ENCODE peak calls at places on chromosomes 7 and 10, in ten cellular contexts. G is nephron progenitor cell, E is lower leg skin, K is AG10803, I is upper lobe of right lung, O is bronchial epithelial cell, U is body of pancreas, X is GM23338, D is neural crest cell, L is tibial artery. P is an unnamed sample.
A peak's percentile ranks its signal among the peaks of the same experiment; 100 is the strongest.

GRCh38 chr10:2760736-2761135 is 306.6 kb upstream of the PFKP start:
- DNase-seq in G (no peak), E (no peak), K (no peak), I (no peak), O (no peak), U (no peak), X (no peak), D (no peak), L (no peak), P (no peak)

GRCh38 chr7:72343991-72344390 is 68.1 kb downstream of the CALN1 start:
- DNase-seq in G (no peak), E (no peak), K (no peak), I (no peak), O (no peak), U (no peak), X (peak; percentile 87), D (no peak), L (no peak), P (no peak)

GRCh38 chr7:71535616-71536015 is 403.7 kb downstream of the GALNT17 start:
- DNase-seq in G (no peak), E (no peak), K (no peak), I (no peak), O (no peak), U (no peak), X (no peak), D (no peak), L (no peak), P (no peak)

GRCh38 chr10:22652988-22653431 is 61.4 kb downstream of the PIP4K2A start:
- DNase-seq in G (no peak), E (no peak), K (no peak), I (no peak), O (no peak), U (no peak), X (no peak), D (no peak), L (no peak), P (no peak)

GRCh38 chr7:25696565-25696964 is 455.4 kb upstream of the NFE2L3 start:
- DNase-seq in G (no peak), E (no peak), K (no peak), I (no peak), O (no peak), U (no peak), X (no peak), D (no peak), L (no peak), P (no peak)

GRCh38 chr7:109984726-109985125 is 1106.2 kb upstream of the LRRN3 start:
- DNase-seq in G (no peak), E (no peak), K (no peak), I (no peak), O (peak; percentile 27), U (no peak), X (no peak), D (no peak), L (no peak), P (no peak)

GRCh38 chr7:860149-860548 is 16.2 kb upstream of the GET4 start:
- DNase-seq in G (no peak), E (no peak), K (no peak), I (no peak), O (no peak), U (no peak), X (no peak), D (no peak), L (no peak), P (no peak)

GRCh38 chr7:92667816-92668540 is 77.8 kb upstream of the FAM133B start:
- DNase-seq in G (no peak), E (no peak), K (no peak), I (no peak), O (peak; percentile 62), U (no peak), X (no peak), D (no peak), L (no peak), P (no peak)

GRCh38 chr10:24894309-24894708 is 58.1 kb downstream of the PRTFDC1 start:
- DNase-seq in G (no peak), E (no peak), K (peak; percentile 60), I (no peak), O (no peak), U (no peak), X (no peak), D (no peak), L (no peak), P (no peak)

GRCh38 chr10:36358736-36359135 is 716.6 kb upstream of the FZD8 start:
- DNase-seq in G (no peak), E (no peak), K (no peak), I (no peak), O (peak; percentile 13), U (no peak), X (no peak), D (no peak), L (no peak), P (no peak)

GRCh38 chr10:38143587-38143986 is 49.5 kb downstream of the ZNF37A start:
- DNase-seq in G (no peak), E (no peak), K (no peak), I (no peak), O (no peak), U (no peak), X (no peak), D (no peak), L (no peak), P (no peak)

GRCh38 chr10:12041766-12042408 is 722 bp downstream of the UPF2 start:
- DNase-seq in G (peak; percentile 8), E (no peak), K (peak; percentile 15), I (no peak), O (peak; percentile 29), U (peak; percentile 27), X (peak; percentile 39), D (no peak), L (no peak), P (no peak)

GRCh38 chr7:83456413-83456812 is 192.5 kb downstream of the SEMA3E start:
- DNase-seq in G (no peak), E (no peak), K (no peak), I (no peak), O (no peak), U (no peak), X (no peak), D (no peak), L (no peak), P (no peak)
- TF ChIP-seq CTCF in G (no peak), E (no peak), K (no peak), I (no peak), O (no peak), U (no peak), X (no peak), D (no peak), L (no peak), P (no peak)

GRCh38 chr10:13496164-13496563 is 32.6 kb downstream of the BEND7 start:
- DNase-seq in G (no peak), E (no peak), K (no peak), I (no peak), O (no peak), U (no peak), X (no peak), D (no peak), L (no peak), P (no peak)

GRCh38 chr10:13489035-13489434 is 39.8 kb downstream of the BEND7 start:
- DNase-seq in G (no peak), E (no peak), K (no peak), I (no peak), O (no peak), U (no peak), X (peak; percentile 37), D (no peak), L (no peak), P (no peak)

GRCh38 chr10:13490503-13490902 is 38.3 kb downstream of the BEND7 start:
- DNase-seq in G (no peak), E (no peak), K (no peak), I (no peak), O (no peak), U (no peak), X (no peak), D (no peak), L (no peak), P (no peak)

GRCh38 chr10:13491747-13492360 is 37.0 kb downstream of the BEND7 start:
- DNase-seq in G (no peak), E (no peak), K (no peak), I (no peak), O (no peak), U (no peak), X (no peak), D (no peak), L (no peak), P (no peak)

GRCh38 chr10:13492493-13493180 is 36.2 kb downstream of the BEND7 start:
- DNase-seq in G (no peak), E (no peak), K (no peak), I (no peak), O (no peak), U (no peak), X (no peak), D (no peak), L (no peak), P (no peak)
- TF ChIP-seq CTCF in G (no peak), E (no peak), K (no peak), I (no peak), O (no peak), U (no peak), X (no peak), D (no peak), L (no peak), P (no peak)

DNA sequence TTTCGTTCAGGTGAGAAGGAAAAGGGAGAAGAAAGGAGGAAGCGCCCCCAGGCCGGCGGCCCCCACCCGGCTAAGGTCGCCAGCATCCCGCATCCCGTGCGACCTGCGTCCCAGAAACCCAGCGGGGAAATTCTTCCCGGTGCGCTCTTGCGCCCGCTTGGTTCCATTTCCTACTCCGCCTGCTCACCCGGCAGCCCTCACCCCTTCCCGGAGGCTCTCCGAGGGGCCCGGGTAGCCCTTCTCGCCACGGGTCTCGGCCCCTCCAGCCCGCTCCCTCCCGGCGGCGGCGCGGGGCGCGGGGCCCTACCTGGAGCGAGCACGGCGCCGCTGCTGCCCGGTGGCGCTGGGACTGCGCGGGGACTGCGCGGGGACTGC is at the start of gene PRKCQ:
- DNase-seq in G (no peak), E (peak; percentile 84), K (peak; percentile 10), I (no peak), O (no peak), U (peak; percentile 50), X (peak; percentile 61), D (peak; percentile 41), L (no peak), P (no peak)
- TF ChIP-seq CTCF in G (no peak), E (no peak), K (no peak), I (no peak), O (no peak), U (no peak), X (no peak), D (no peak), L (no peak), P (no peak)

DNA sequence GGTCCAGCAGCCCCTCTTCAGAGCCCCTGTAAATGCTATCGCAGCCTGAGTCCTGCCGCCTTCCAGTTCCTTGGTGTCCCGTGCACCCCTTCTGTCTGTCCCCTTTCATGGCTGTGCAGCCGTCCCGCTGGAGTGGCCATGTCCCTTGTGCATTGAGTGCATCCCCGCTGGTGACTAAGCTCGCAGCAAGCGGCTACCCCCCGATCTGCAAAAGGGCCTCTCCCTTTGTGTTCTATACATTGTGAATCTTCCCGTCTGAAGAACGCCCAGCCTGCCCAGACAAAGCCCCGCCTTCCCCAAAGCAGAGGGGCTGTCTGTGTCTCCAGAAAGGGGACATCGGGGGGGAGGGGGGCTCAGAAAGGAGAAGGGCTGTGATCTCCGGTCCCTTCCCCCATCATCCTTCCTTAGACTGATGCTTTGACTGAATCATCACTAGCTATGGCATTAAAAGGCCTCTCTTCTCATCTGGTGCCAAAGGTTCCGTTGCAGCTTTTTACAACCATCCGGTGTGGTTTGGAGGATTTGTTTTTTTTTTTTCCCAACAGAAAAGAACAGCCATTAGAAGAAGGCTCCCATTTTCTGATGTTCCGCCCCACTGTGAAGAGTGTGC is 11.9 kb downstream of the NPTX2 start:
- DNase-seq in G (no peak), E (peak; percentile 74), K (no peak), I (no peak), O (no peak), U (no peak), X (no peak), D (no peak), L (no peak), P (no peak)
- TF ChIP-seq CTCF in G (no peak), E (no peak), K (no peak), I (no peak), O (no peak), U (no peak), X (no peak), D (no peak), L (no peak), P (no peak)

P was measured in glutamatergic neuron.